ENCODE peak calls at places on chromosomes 11 and 22, in five cellular contexts. E is HT1080; T is stimulated activated CD4-positive, alpha-beta T cell treated with anti-CD3 and anti-CD28 coated beads, Interleukin-2, amount 100 ng/mL, for 48 hours; N is activated naive CD4-positive, alpha-beta T cell treated with anti-CD3 and anti-CD28 coated beads for 36 hours; S is H7. U is an unnamed sample.

GRCh38 chr22:32880906-32881596 is 79.5 kb downstream of the TIMP3 start:
- DNase-seq in N (peak), T (no peak), S (peak), E (no peak), U (peak)

GRCh38 chr11:70397336-70397982 is 870 bp upstream of the CTTN start:
- DNase-seq in E (no peak), S (peak), T (no peak), N (peak), U (no peak)

GRCh38 chr22:23180301-23180892 is at the start of gene BCR:
- DNase-seq in N (peak), T (peak), S (peak), E (peak), U (peak)

GRCh38 chr11:59262419-59262818 is 49.7 kb upstream of the MPEG1 start:
- DNase-seq in N (no peak), E (no peak), T (no peak), S (no peak), U (no peak)

GRCh38 chr22:45917146-45917545 is 59.8 kb downstream of the WNT7B start:
- DNase-seq in T (no peak), N (no peak), S (no peak), E (no peak), U (peak)

GRCh38 chr11:131534611-131535010 is 164.2 kb downstream of the NTM start:
- DNase-seq in S (no peak), T (no peak), E (no peak), N (no peak), U (no peak)

GRCh38 chr11:34654491-34655334 is 33.8 kb downstream of the EHF start:
- DNase-seq in S (no peak), N (no peak), E (peak), T (no peak), U (no peak)

GRCh38 chr11:37762079-37762478 is 1164.0 kb upstream of the RAG2 start:
- DNase-seq in N (no peak), T (no peak), E (peak), S (no peak), U (no peak)

GRCh38 chr22:38448945-38449745 is 5.9 kb downstream of the KCNJ4 start:
- DNase-seq in S (no peak), T (no peak), N (no peak), E (no peak), U (peak)

GRCh38 chr22:32799516-32799915 is 2.0 kb upstream of the TIMP3 start:
- DNase-seq in S (no peak), E (no peak), T (no peak), N (no peak), U (no peak)

U was measured in RPMI8226.